ENCODE peak calls at places on chromosomes 1 and 21, in seven cellular contexts. C, A, B, J, X, W and V are unnamed samples.

GRCh38 chr1:213683529-213683928 is 304.2 kb upstream of the PROX1 start:
- DNase-seq in A (no peak), B (no peak), C (no peak), J (no peak), X (no peak), W (no peak), V (no peak)

GRCh38 chr1:182389619-182390047 is 2.0 kb downstream of the GLUL start:
- DNase-seq in A (no peak), C (no peak), J (no peak), X (no peak), W (no peak), B (no peak), V (no peak)

GRCh38 chr1:53294557-53294956 is 33.3 kb downstream of the LRP8 start:
- DNase-seq in C (peak), B (no peak), J (peak), W (no peak), X (no peak), A (no peak), V (no peak)

GRCh38 chr21:38645282-38645681 is 147.0 kb upstream of the ERG start:
- DNase-seq in X (no peak), C (peak), W (no peak), A (no peak), B (no peak), J (peak), V (no peak)

GRCh38 chr1:226980565-226981385 is 40.7 kb downstream of the COQ8A start:
- DNase-seq in X (no peak), B (no peak), C (no peak), J (no peak), A (no peak), W (no peak), V (no peak)

GRCh38 chr1:50333595-50333974 is 89.7 kb downstream of the DMRTA2 start:
- DNase-seq in J (peak), C (no peak), W (no peak), X (peak), A (peak), B (peak), V (peak)

GRCh38 chr1:84078108-84078823 is 65.8 kb upstream of the PRKACB start:
- DNase-seq in J (peak), X (peak), B (peak), W (no peak), C (no peak), A (peak), V (peak)

GRCh38 chr1:58592521-58593134 is 15.6 kb upstream of the TACSTD2 start:
- DNase-seq in C (peak), B (no peak), A (no peak), W (no peak), J (peak), X (no peak), V (peak)

GRCh38 chr1:165965857-165966256 is 138.4 kb downstream of the UCK2 start:
- DNase-seq in W (no peak), B (no peak), X (no peak), J (no peak), C (no peak), A (no peak), V (no peak)

GRCh38 chr1:208201241-208201640 is 42.9 kb downstream of the PLXNA2 start:
- DNase-seq in A (no peak), C (peak), J (peak), W (no peak), X (no peak), B (no peak), V (peak)

GRCh38 chr1:222918746-222919477 is 104.1 kb downstream of the DISP1 start:
- DNase-seq in C (no peak), A (no peak), X (no peak), W (no peak), J (peak), B (no peak), V (no peak)

GRCh38 chr1:75696000-75696399 is 28.5 kb upstream of the ACADM start:
- DNase-seq in X (no peak), J (no peak), W (no peak), A (no peak), C (no peak), B (no peak), V (no peak)

GRCh38 chr1:1021860-1022259 is 1.9 kb downstream of the AGRN start:
- DNase-seq in J (peak), X (no peak), A (no peak), B (no peak), C (no peak), W (no peak), V (no peak)

GRCh38 chr1:13546791-13547190 is 33.0 kb upstream of the LRRC38 start:
- DNase-seq in J (no peak), B (no peak), C (no peak), W (no peak), X (no peak), A (no peak), V (no peak)

GRCh38 chr21:42191978-42192595 is 26.9 kb upstream of the ABCG1 start:
- DNase-seq in W (no peak), A (no peak), B (no peak), X (no peak), J (peak), C (no peak), V (no peak)

GRCh38 chr1:20280399-20280798 is 10.3 kb upstream of the VWA5B1 start:
- DNase-seq in W (no peak), C (no peak), A (no peak), J (no peak), B (no peak), X (no peak), V (peak)

GRCh38 chr1:155932085-155932484 is 2.1 kb downstream of the KHDC4 start:
- DNase-seq in B (no peak), C (no peak), W (no peak), A (no peak), X (no peak), J (peak), V (peak)

GRCh38 chr1:159778266-159778665 is 2.5 kb upstream of the DUSP23 start:
- DNase-seq in X (no peak), B (no peak), C (no peak), A (no peak), J (no peak), W (no peak), V (no peak)

GRCh38 chr1:245128381-245128780 is 26.4 kb upstream of the KIF26B start:
- DNase-seq in W (no peak), X (peak), J (no peak), C (no peak), B (no peak), A (no peak), V (no peak)

GRCh38 chr1:214446772-214447556 is 104.4 kb downstream of the PTPN14 start:
- DNase-seq in A (no peak), X (no peak), J (peak), B (no peak), C (peak), W (no peak), V (peak)

GRCh38 chr21:25297117-25297516 is 310.2 kb downstream of the MRPL39 start:
- DNase-seq in X (no peak), A (no peak), J (no peak), W (no peak), C (no peak), B (no peak), V (no peak)

GRCh38 chr1:209445576-209445975 is 137.9 kb upstream of the CAMK1G start:
- DNase-seq in J (no peak), X (peak), C (no peak), W (no peak), B (no peak), A (no peak), V (no peak)

GRCh38 chr1:3453891-3454810 is at the start of gene ARHGEF16:
- DNase-seq in B (peak), C (no peak), A (peak), X (peak), J (peak), W (no peak), V (peak)

GRCh38 chr21:33036430-33037162 is 10.9 kb downstream of the OLIG2 start:
- DNase-seq in J (peak), C (peak), X (no peak), B (no peak), W (no peak), A (no peak), V (no peak)

GRCh38 chr1:62337785-62338631 is 18.8 kb upstream of the KANK4 start:
- DNase-seq in W (no peak), J (no peak), A (no peak), B (no peak), X (no peak), C (no peak), V (no peak)

GRCh38 chr1:47887060-47887851 is 109.9 kb downstream of the TRABD2B start:
- DNase-seq in J (no peak), W (no peak), C (no peak), X (no peak), A (no peak), B (no peak), V (no peak)

GRCh38 chr21:42304556-42305454 is 10.4 kb downstream of the TFF3 start:
- DNase-seq in W (no peak), A (no peak), C (no peak), X (no peak), B (no peak), J (no peak), V (no peak)

GRCh38 chr1:108609483-108610066 is 49.7 kb downstream of the EEIG2 start:
- DNase-seq in J (no peak), X (peak), B (peak), A (no peak), C (no peak), W (no peak), V (no peak)

GRCh38 chr1:150566589-150567340 is 12.6 kb downstream of the MCL1 start:
- DNase-seq in X (no peak), C (no peak), J (no peak), A (no peak), B (no peak), W (no peak), V (no peak)

GRCh38 chr1:40652452-40652851 is 13.0 kb downstream of the RIMS3 start:
- DNase-seq in C (no peak), B (no peak), X (no peak), A (no peak), W (no peak), J (no peak), V (no peak)

GRCh38 chr21:43845386-43845785 is 19.6 kb upstream of the AGPAT3 start:
- DNase-seq in W (no peak), B (no peak), C (no peak), X (no peak), J (no peak), A (no peak), V (no peak)

GRCh38 chr1:224454337-224455055 is 19.9 kb upstream of the WDR26 start:
- DNase-seq in X (no peak), J (peak), W (no peak), C (no peak), B (peak), A (no peak), V (peak)

GRCh38 chr1:156717411-156717810 is 10.9 kb upstream of the METTL25B start:
- DNase-seq in A (no peak), J (no peak), C (no peak), X (no peak), B (no peak), W (no peak), V (no peak)

GRCh38 chr1:119012383-119012782 is 24.2 kb upstream of the TBX15 start:
- DNase-seq in X (no peak), W (no peak), C (no peak), A (no peak), B (no peak), J (peak), V (no peak)

GRCh38 chr21:39150316-39150715 is 32.9 kb downstream of the PSMG1 start:
- DNase-seq in C (no peak), B (no peak), X (no peak), A (no peak), W (no peak), J (no peak), V (no peak)

GRCh38 chr1:82565546-82565945 is 764.8 kb downstream of the ADGRL2 start:
- DNase-seq in C (peak), X (no peak), W (no peak), A (no peak), J (peak), B (no peak), V (no peak)

GRCh38 chr1:93814059-93814794 is 64.8 kb downstream of the DNTTIP2 start:
- DNase-seq in B (peak), C (peak), A (peak), J (peak), X (peak), W (peak), V (peak)

GRCh38 chr1:19254416-19254815 is 2.8 kb downstream of the MRTO4 start:
- DNase-seq in A (no peak), B (no peak), X (no peak), J (no peak), W (no peak), C (no peak), V (no peak)